ENCODE peak calls at places on chromosomes 7 and 10, in six cellular contexts. Q, R, D, V, W and C are unnamed samples. For H3K4me1, the result is how much of the 10 kb centered on the place peaks cover.

GRCh38 chr10:97336942-97337719 is 2.6 kb upstream of the FRAT2 start:
- DNase-seq in Q (no peak), R (no peak), D (peak), V (no peak), W (no peak), C (no peak)

GRCh38 chr7:65269150-65269856 is 104.4 kb upstream of the ZNF92 start:
- DNase-seq in Q (peak), R (no peak), D (no peak), V (peak), W (no peak), C (no peak)

GRCh38 chr7:130441408-130441854 is 615 bp upstream of the CEP41 start:
- DNase-seq in Q (peak), R (no peak), D (peak), V (peak), W (no peak), C (no peak)

GRCh38 chr10:20892011-20892585 is 5.0 kb downstream of the NEBL start:
- DNase-seq in Q (peak), R (no peak), D (no peak), V (no peak), W (no peak), C (no peak)

GRCh38 chr7:55481126-55481525 is 91.2 kb downstream of the VOPP1 start:
- DNase-seq in Q (no peak), R (no peak), D (no peak), V (no peak), W (no peak), C (no peak)

GRCh38 chr10:79084012-79084971 is 15.5 kb downstream of the ZMIZ1 start:
- DNase-seq in Q (peak), R (peak), D (peak), V (peak), W (no peak), C (peak)

GRCh38 chr10:125595911-125596310 is 87.1 kb downstream of the TEX36 start:
- DNase-seq in Q (no peak), R (no peak), D (no peak), V (no peak), W (no peak), C (no peak)

GRCh38 chr7:24786306-24786705 is 29.0 kb upstream of the GSDME start:
- DNase-seq in Q (peak), R (no peak), D (no peak), V (no peak), W (no peak), C (no peak)

GRCh38 chr7:6607651-6608051 is 7.8 kb upstream of the ZNF853 start:
- DNase-seq in Q (no peak), R (no peak), D (no peak), V (no peak), W (no peak), C (no peak)

GRCh38 chr7:80288175-80289122 is 153.8 kb downstream of the GNAI1 start:
- DNase-seq in Q (no peak), R (no peak), D (no peak), V (peak), W (no peak), C (no peak)

GRCh38 chr7:150976529-150977381 is 1.4 kb downstream of the KCNH2 start:
- DNase-seq in Q (no peak), R (no peak), D (no peak), V (no peak), W (no peak), C (no peak)

GRCh38 chr10:86017841-86018734 is 348.5 kb downstream of the GRID1 start:
- DNase-seq in Q (no peak), R (no peak), D (no peak), V (no peak), W (no peak), C (no peak)

GRCh38 chr7:28433604-28434254 is 21.4 kb downstream of the CREB5 start:
- DNase-seq in Q (peak), R (no peak), D (no peak), V (peak), W (no peak), C (no peak)

GRCh38 chr10:58517071-58517470 is 4.4 kb downstream of the BICC1 start:
- DNase-seq in Q (no peak), R (no peak), D (no peak), V (no peak), W (no peak), C (no peak)

GRCh38 chr10:109374215-109374614 is 549.1 kb downstream of the XPNPEP1 start:
- DNase-seq in Q (no peak), R (no peak), D (no peak), V (peak), W (no peak), C (no peak)

GRCh38 chr7:132161231-132161915 is 414.9 kb downstream of the PLXNA4 start:
- DNase-seq in Q (peak), R (no peak), D (peak), V (no peak), W (no peak), C (no peak)

GRCh38 chr7:75623390-75624133 is 115.2 kb downstream of the HIP1 start:
- DNase-seq in Q (peak), R (no peak), D (no peak), V (peak), W (no peak), C (no peak)

GRCh38 chr7:94656925-94657731 is 1.2 kb upstream of the SGCE start:
- DNase-seq in Q (peak), R (no peak), D (no peak), V (peak), W (peak), C (no peak)

GRCh38 chr10:103933557-103934121 is 15.7 kb upstream of the STN1 start:
- DNase-seq in Q (no peak), R (no peak), D (no peak), V (no peak), W (no peak), C (no peak)

GRCh38 chr7:132402751-132403245 is 173.5 kb downstream of the PLXNA4 start:
- DNase-seq in Q (peak), R (peak), D (peak), V (no peak), W (no peak), C (peak)

GRCh38 chr7:151051108-151051507 is 2.8 kb downstream of the ASIC3 start:
- DNase-seq in Q (peak), R (no peak), D (no peak), V (peak), W (peak), C (no peak)

GRCh38 chr10:48284002-48284546 is 9.6 kb upstream of the FRMPD2 start:
- DNase-seq in Q (no peak), R (no peak), D (no peak), V (no peak), W (no peak), C (no peak)

GRCh38 chr7:53121374-53121773 is 85.9 kb downstream of the POM121L12 start:
- DNase-seq in Q (no peak), R (no peak), D (no peak), V (no peak), W (no peak), C (no peak)

GRCh38 chr10:12890958-12891357 is 110.6 kb downstream of the CCDC3 start:
- DNase-seq in Q (no peak), R (no peak), D (no peak), V (no peak), W (no peak), C (no peak)

GRCh38 chr10:110456523-110457091 is 41.1 kb upstream of the DUSP5 start:
- DNase-seq in Q (peak), R (peak), D (peak), V (peak), W (no peak), C (peak)

DNA sequence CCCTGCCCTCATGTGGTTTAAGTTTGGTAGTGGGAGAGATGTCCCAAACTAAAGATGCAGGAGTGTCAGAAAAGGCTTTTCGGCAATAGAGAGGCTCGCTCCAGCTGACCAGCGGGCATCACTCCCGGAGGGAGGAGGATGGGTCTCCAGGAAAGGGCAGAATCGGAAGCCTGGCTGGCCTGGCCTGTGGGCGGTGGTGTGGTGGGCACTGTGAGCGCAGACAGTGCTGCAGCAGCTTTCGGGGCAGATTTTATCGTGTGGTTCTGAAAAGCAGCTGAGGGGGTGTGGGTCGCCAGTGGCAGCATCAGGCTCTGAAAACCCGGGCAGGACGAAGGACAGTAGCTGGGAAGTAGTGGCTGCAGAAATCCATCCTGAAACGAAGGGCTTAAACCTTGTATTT is 12.8 kb downstream of the BNIP3 start:
- DNase-seq in Q (no peak), R (peak), D (no peak), V (no peak), W (no peak), C (no peak)
- H3K4me1 ChIP-seq in Q (under half), R (under half), D (under half), V (under half), W (under half), C (under half)

GRCh38 chr7:92633211-92633906 is 43.2 kb upstream of the FAM133B start:
- DNase-seq in Q (peak), R (no peak), D (no peak), V (peak), W (no peak), C (no peak)
- H3K4me3 ChIP-seq in Q (no peak), R (peak), D (no peak), V (no peak), W (no peak), C (no peak)

DNA sequence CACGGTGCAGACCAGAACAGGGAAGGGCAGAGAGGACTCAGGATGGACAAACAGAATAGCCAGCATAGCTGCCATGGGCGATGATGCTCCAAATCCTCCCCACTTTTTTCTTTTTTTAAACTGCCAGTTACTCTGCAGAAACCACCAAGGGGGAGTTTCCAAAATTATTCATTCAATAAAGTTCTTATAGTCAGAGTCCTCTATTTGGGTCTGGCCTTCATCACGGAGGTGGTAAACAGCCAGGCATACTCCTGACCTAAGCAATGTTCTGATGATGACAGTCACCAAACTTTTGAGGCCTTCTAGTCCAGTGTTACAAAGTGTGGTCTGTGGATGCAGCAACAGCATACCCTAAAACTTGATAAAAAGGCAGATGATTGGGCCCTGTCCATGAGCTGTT is 12.3 kb downstream of the RAPGEF5 start:
- DNase-seq in Q (no peak), R (no peak), D (no peak), V (no peak), W (no peak), C (no peak)
- H3K4me1 ChIP-seq in Q (under half), R (under half), D (under half), V (under half), W (under half), C (under half)

GRCh38 chr10:129859536-129859935 is 104.5 kb downstream of the EBF3 start:
- DNase-seq in Q (no peak), R (no peak), D (no peak), V (no peak), W (no peak), C (no peak)
- H3K4me3 ChIP-seq in Q (no peak), R (no peak), D (no peak), V (no peak), W (no peak), C (no peak)

DNA sequence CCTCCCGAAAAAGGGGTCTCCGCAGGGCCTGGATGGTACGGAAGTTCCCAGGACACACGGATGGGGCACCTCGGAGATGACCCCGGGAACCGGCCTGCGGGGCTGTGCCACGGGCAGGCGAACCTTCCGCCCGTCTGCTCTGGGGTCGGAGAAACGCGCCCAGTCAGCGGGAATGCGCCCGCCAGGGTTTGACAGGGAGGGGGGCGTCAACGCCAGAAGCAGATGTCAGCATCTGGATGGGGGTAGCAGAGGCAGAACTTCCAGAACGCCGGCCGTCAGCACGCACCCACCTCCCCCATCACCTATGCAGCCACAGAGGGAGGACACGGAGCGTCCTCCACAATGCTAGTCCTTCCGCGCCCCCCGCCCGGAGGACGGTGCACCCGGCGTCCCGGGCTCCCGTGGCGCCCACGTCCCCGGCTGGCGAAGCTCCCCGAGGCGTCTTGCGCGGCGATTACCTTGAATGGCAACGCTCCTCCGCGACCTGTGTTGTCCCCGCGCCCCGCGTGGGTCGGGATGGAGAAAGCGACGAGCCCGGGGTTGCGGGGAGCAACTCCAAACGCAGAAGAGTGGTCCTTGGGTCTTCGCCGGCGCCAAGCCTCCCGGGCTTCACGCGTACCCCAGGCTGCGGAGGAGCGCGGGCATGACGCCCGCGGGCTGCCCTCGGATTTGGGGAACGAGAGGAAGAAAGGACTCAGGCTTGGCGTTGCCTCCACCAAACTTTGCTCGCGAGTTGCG is 571 bp downstream of the FGFR2 start:
- DNase-seq in Q (peak), R (peak), D (no peak), V (no peak), W (no peak), C (no peak)
- H3K4me1 ChIP-seq in Q (under half), R (under half), D (under half), V (under half), W (under half), C (under half)